ENCODE peak calls at places on chromosomes 4 and X, in seven cellular contexts. W is ureter; A is naive thymus-derived CD8-positive, alpha-beta T cell; E is fibroblast of lung; D is T-helper 2 cell; Z is GM23248; I is AG04449. Y is an unnamed sample.

GRCh38 chr4:5759236-5760075 is 48.5 kb downstream of the EVC start:
- DNase-seq in W (no peak), A (no peak), E (no peak), D (no peak), Z (no peak), I (no peak), Y (no peak)

GRCh38 chrX:154513662-154514204 is 2.3 kb downstream of the FAM3A start:
- DNase-seq in W (no peak), A (no peak), E (no peak), D (no peak), Z (no peak), I (no peak), Y (no peak)

GRCh38 chrX:39642071-39642470 is 455.7 kb downstream of the BCOR start:
- DNase-seq in W (no peak), A (no peak), E (no peak), D (no peak), Z (no peak), I (no peak), Y (peak; percentile 61)

GRCh38 chr4:182806259-182807252 is 110.6 kb downstream of the DCTD start:
- DNase-seq in W (peak; percentile 70), A (peak; percentile 61), E (peak; percentile 61), D (peak; percentile 51), Z (peak; percentile 85), I (no peak), Y (peak; percentile 82)

GRCh38 chrX:31232506-31232905 is 160.7 kb upstream of the FTHL17 start:
- DNase-seq in W (no peak), A (no peak), E (no peak), D (no peak), Z (no peak), I (no peak), Y (no peak)

GRCh38 chrX:134528936-134529335 is 69.0 kb downstream of the HPRT1 start:
- DNase-seq in W (no peak), A (no peak), E (no peak), D (no peak), Z (no peak), I (no peak), Y (no peak)

GRCh38 chr4:89928867-89929266 is 34.2 kb downstream of the MMRN1 start:
- DNase-seq in W (no peak), A (no peak), E (no peak), D (no peak), Z (no peak), I (no peak), Y (no peak)

GRCh38 chr4:120327276-120327675 is 260.6 kb upstream of the MAD2L1 start:
- DNase-seq in W (no peak), A (no peak), E (no peak), D (no peak), Z (no peak), I (no peak), Y (no peak)

GRCh38 chr4:186604124-186604627 is 48.8 kb upstream of the MTNR1A start:
- DNase-seq in W (no peak), A (no peak), E (no peak), D (no peak), Z (no peak), I (no peak), Y (no peak)

GRCh38 chr4:81482344-81482743 is 10.6 kb upstream of the RASGEF1B start:
- DNase-seq in W (no peak), A (no peak), E (no peak), D (no peak), Z (no peak), I (no peak), Y (no peak)

GRCh38 chr4:72376901-72377300 is 192.1 kb downstream of the ADAMTS3 start:
- DNase-seq in W (no peak), A (no peak), E (no peak), D (no peak), Z (peak; percentile 22), I (no peak), Y (no peak)

GRCh38 chr4:155820887-155821529 is 45.1 kb downstream of the ASIC5 start:
- DNase-seq in W (no peak), A (no peak), E (no peak), D (no peak), Z (no peak), I (no peak), Y (no peak)

GRCh38 chr4:1543561-1543960 is 137.3 kb upstream of the NKX1-1 start:
- DNase-seq in W (no peak), A (no peak), E (no peak), D (no peak), Z (no peak), I (no peak), Y (no peak)

GRCh38 chr4:140078366-140078765 is 75.6 kb downstream of the MAML3 start:
- DNase-seq in W (no peak), A (no peak), E (peak; percentile 69), D (no peak), Z (peak; percentile 28), I (no peak), Y (no peak)

GRCh38 chr4:166421556-166422156 is 548.6 kb downstream of the TLL1 start:
- DNase-seq in W (no peak), A (no peak), E (peak; percentile 88), D (no peak), Z (peak; percentile 51), I (peak; percentile 75), Y (no peak)

GRCh38 chr4:95204873-95205272 is 343.9 kb downstream of the UNC5C start:
- DNase-seq in W (no peak), A (no peak), E (peak; percentile 29), D (no peak), Z (peak; percentile 9), I (no peak), Y (no peak)

GRCh38 chrX:66638591-66639500 is at the start of gene EDA2R:
- DNase-seq in W (peak; percentile 52), A (peak; percentile 16), E (peak; percentile 91), D (no peak), Z (peak; percentile 82), I (no peak), Y (no peak)

GRCh38 chr4:71453516-71453915 is 114.7 kb downstream of the SLC4A4 start:
- DNase-seq in W (no peak), A (no peak), E (no peak), D (no peak), Z (no peak), I (no peak), Y (no peak)

GRCh38 chr4:7193040-7193958 is 961 bp downstream of the SORCS2 start:
- DNase-seq in W (peak; percentile 46), A (no peak), E (no peak), D (no peak), Z (peak; percentile 50), I (no peak), Y (no peak)

GRCh38 chr4:15317246-15317645 is 110.6 kb upstream of the C1QTNF7 start:
- DNase-seq in W (no peak), A (no peak), E (no peak), D (no peak), Z (peak; percentile 42), I (no peak), Y (no peak)

GRCh38 chrX:46325312-46325877 is 219.8 kb downstream of the ZNF674 start:
- DNase-seq in W (no peak), A (no peak), E (peak; percentile 92), D (no peak), Z (peak; percentile 77), I (peak; percentile 17), Y (no peak)

GRCh38 chrX:153870791-153871360 is 15.1 kb downstream of the L1CAM start:
- DNase-seq in W (no peak), A (no peak), E (no peak), D (no peak), Z (no peak), I (no peak), Y (no peak)

GRCh38 chr4:25943312-25943711 is 29.3 kb downstream of the SMIM20 start:
- DNase-seq in W (no peak), A (no peak), E (peak; percentile 63), D (no peak), Z (no peak), I (peak; percentile 19), Y (no peak)

GRCh38 chr4:176044589-176044951 is 21.1 kb upstream of the WDR17 start:
- DNase-seq in W (no peak), A (no peak), E (peak; percentile 61), D (no peak), Z (peak; percentile 27), I (no peak), Y (no peak)

GRCh38 chr4:127586922-127587571 is 45.7 kb upstream of the INTU start:
- DNase-seq in W (no peak), A (no peak), E (peak; percentile 51), D (no peak), Z (peak; percentile 53), I (no peak), Y (no peak)